ENCODE peak calls at places on chromosomes 2 and 18, in six cellular contexts. One of them, this sample, is unnamed.

GRCh38 chr2:8676915-8677645 is 4.8 kb upstream of the ID2 start:
- DNase-seq in adrenal gland: no peak
- DNase-seq in stomach: no peak
- DNase-seq in A549: no peak
- DNase-seq in spleen: no peak
- DNase-seq in right lobe of liver: no peak
- DNase-seq in this sample: no peak

GRCh38 chr2:216710531-216711282 is 15.4 kb upstream of the IGFBP5 start:
- DNase-seq in adrenal gland: no peak
- DNase-seq in stomach: no peak
- DNase-seq in A549: no peak
- DNase-seq in spleen: peak
- DNase-seq in right lobe of liver: no peak
- DNase-seq in this sample: no peak

GRCh38 chr2:159131882-159132281 is 154.6 kb downstream of the WDSUB1 start:
- DNase-seq in adrenal gland: no peak
- DNase-seq in stomach: no peak
- DNase-seq in A549: no peak
- DNase-seq in spleen: no peak
- DNase-seq in right lobe of liver: no peak
- DNase-seq in this sample: peak

GRCh38 chr2:155905640-155906039 is 426.9 kb downstream of the NR4A2 start:
- DNase-seq in adrenal gland: no peak
- DNase-seq in stomach: no peak
- DNase-seq in A549: no peak
- DNase-seq in spleen: no peak
- DNase-seq in right lobe of liver: no peak
- DNase-seq in this sample: no peak

GRCh38 chr18:31609886-31610646 is 18.4 kb downstream of the TTR start:
- DNase-seq in adrenal gland: no peak
- DNase-seq in stomach: no peak
- DNase-seq in A549: no peak
- DNase-seq in spleen: no peak
- DNase-seq in right lobe of liver: no peak
- DNase-seq in this sample: no peak

GRCh38 chr2:105977212-105977611 is 216.9 kb downstream of the UXS1 start:
- DNase-seq in adrenal gland: no peak
- DNase-seq in stomach: no peak
- DNase-seq in A549: peak
- DNase-seq in spleen: no peak
- DNase-seq in right lobe of liver: no peak
- DNase-seq in this sample: peak

GRCh38 chr2:55115795-55116597 is 65.7 kb upstream of the RTN4 start:
- DNase-seq in adrenal gland: peak
- DNase-seq in stomach: no peak
- DNase-seq in A549: no peak
- DNase-seq in spleen: no peak
- DNase-seq in right lobe of liver: no peak
- DNase-seq in this sample: no peak

GRCh38 chr2:13919981-13920382 is 712.5 kb upstream of the LRATD1 start:
- DNase-seq in adrenal gland: no peak
- DNase-seq in stomach: no peak
- DNase-seq in A549: no peak
- DNase-seq in spleen: no peak
- DNase-seq in right lobe of liver: no peak
- DNase-seq in this sample: no peak

GRCh38 chr18:60667016-60667415 is 294.4 kb upstream of the MC4R start:
- DNase-seq in adrenal gland: no peak
- DNase-seq in stomach: no peak
- DNase-seq in A549: no peak
- DNase-seq in spleen: no peak
- DNase-seq in right lobe of liver: no peak
- DNase-seq in this sample: no peak

GRCh38 chr2:42902939-42903709 is 110.7 kb upstream of the HAAO start:
- DNase-seq in adrenal gland: no peak
- DNase-seq in stomach: no peak
- DNase-seq in A549: no peak
- DNase-seq in spleen: no peak
- DNase-seq in right lobe of liver: no peak
- DNase-seq in this sample: no peak

GRCh38 chr2:239731998-239732665 is 293.0 kb downstream of the NDUFA10 start:
- DNase-seq in adrenal gland: no peak
- DNase-seq in stomach: no peak
- DNase-seq in A549: no peak
- DNase-seq in spleen: peak
- DNase-seq in right lobe of liver: no peak
- DNase-seq in this sample: no peak

GRCh38 chr2:156098506-156098905 is 234.0 kb downstream of the NR4A2 start:
- DNase-seq in adrenal gland: no peak
- DNase-seq in stomach: no peak
- DNase-seq in A549: no peak
- DNase-seq in spleen: no peak
- DNase-seq in right lobe of liver: no peak
- DNase-seq in this sample: no peak

GRCh38 chr2:120935339-120936313 is 200.0 kb downstream of the GLI2 start:
- DNase-seq in adrenal gland: peak
- DNase-seq in stomach: peak
- DNase-seq in A549: peak
- DNase-seq in spleen: no peak
- DNase-seq in right lobe of liver: no peak
- DNase-seq in this sample: no peak

GRCh38 chr2:209974566-209974965 is 27.9 kb upstream of the RPE start:
- DNase-seq in adrenal gland: no peak
- DNase-seq in stomach: no peak
- DNase-seq in A549: no peak
- DNase-seq in spleen: no peak
- DNase-seq in right lobe of liver: no peak
- DNase-seq in this sample: no peak

GRCh38 chr2:28048341-28048740 is 157.8 kb downstream of the BABAM2 start:
- DNase-seq in adrenal gland: no peak
- DNase-seq in stomach: no peak
- DNase-seq in A549: no peak
- DNase-seq in spleen: no peak
- DNase-seq in right lobe of liver: no peak
- DNase-seq in this sample: no peak

GRCh38 chr2:3125761-3126130 is 251.9 kb downstream of the EIPR1 start:
- DNase-seq in adrenal gland: no peak
- DNase-seq in stomach: no peak
- DNase-seq in A549: no peak
- DNase-seq in spleen: no peak
- DNase-seq in right lobe of liver: no peak
- DNase-seq in this sample: no peak

GRCh38 chr18:78973357-78974083 is 6.1 kb upstream of the SALL3 start:
- DNase-seq in adrenal gland: no peak
- DNase-seq in stomach: no peak
- DNase-seq in A549: no peak
- DNase-seq in spleen: no peak
- DNase-seq in right lobe of liver: no peak
- DNase-seq in this sample: no peak

GRCh38 chr2:219664041-219664440 is 36.6 kb downstream of the SLC4A3 start:
- DNase-seq in adrenal gland: no peak
- DNase-seq in stomach: no peak
- DNase-seq in A549: no peak
- DNase-seq in spleen: no peak
- DNase-seq in right lobe of liver: no peak
- DNase-seq in this sample: no peak

GRCh38 chr2:127089466-127090235 is 17.3 kb downstream of the BIN1 start:
- DNase-seq in adrenal gland: no peak
- DNase-seq in stomach: no peak
- DNase-seq in A549: no peak
- DNase-seq in spleen: no peak
- DNase-seq in right lobe of liver: no peak
- DNase-seq in this sample: no peak

GRCh38 chr18:24003903-24004640 is 10.5 kb upstream of the TTC39C start:
- DNase-seq in adrenal gland: no peak
- DNase-seq in stomach: no peak
- DNase-seq in A549: no peak
- DNase-seq in spleen: no peak
- DNase-seq in right lobe of liver: no peak
- DNase-seq in this sample: no peak

GRCh38 chr2:33476100-33476792 is at the start of gene RASGRP3:
- DNase-seq in adrenal gland: peak
- DNase-seq in stomach: peak
- DNase-seq in A549: peak
- DNase-seq in spleen: peak
- DNase-seq in right lobe of liver: peak
- DNase-seq in this sample: peak

GRCh38 chr2:127398239-127398590 is 10.4 kb upstream of the MAP3K2 start:
- DNase-seq in adrenal gland: peak
- DNase-seq in stomach: peak
- DNase-seq in A549: peak
- DNase-seq in spleen: no peak
- DNase-seq in right lobe of liver: peak
- DNase-seq in this sample: peak

GRCh38 chr2:219124379-219125110 is 36.1 kb downstream of the NHEJ1 start:
- DNase-seq in adrenal gland: peak
- DNase-seq in stomach: no peak
- DNase-seq in A549: no peak
- DNase-seq in spleen: no peak
- DNase-seq in right lobe of liver: no peak
- DNase-seq in this sample: no peak

GRCh38 chr2:68590702-68591101 is 52.7 kb upstream of the PROKR1 start:
- DNase-seq in adrenal gland: no peak
- DNase-seq in stomach: no peak
- DNase-seq in A549: no peak
- DNase-seq in spleen: no peak
- DNase-seq in right lobe of liver: no peak
- DNase-seq in this sample: no peak

DNA sequence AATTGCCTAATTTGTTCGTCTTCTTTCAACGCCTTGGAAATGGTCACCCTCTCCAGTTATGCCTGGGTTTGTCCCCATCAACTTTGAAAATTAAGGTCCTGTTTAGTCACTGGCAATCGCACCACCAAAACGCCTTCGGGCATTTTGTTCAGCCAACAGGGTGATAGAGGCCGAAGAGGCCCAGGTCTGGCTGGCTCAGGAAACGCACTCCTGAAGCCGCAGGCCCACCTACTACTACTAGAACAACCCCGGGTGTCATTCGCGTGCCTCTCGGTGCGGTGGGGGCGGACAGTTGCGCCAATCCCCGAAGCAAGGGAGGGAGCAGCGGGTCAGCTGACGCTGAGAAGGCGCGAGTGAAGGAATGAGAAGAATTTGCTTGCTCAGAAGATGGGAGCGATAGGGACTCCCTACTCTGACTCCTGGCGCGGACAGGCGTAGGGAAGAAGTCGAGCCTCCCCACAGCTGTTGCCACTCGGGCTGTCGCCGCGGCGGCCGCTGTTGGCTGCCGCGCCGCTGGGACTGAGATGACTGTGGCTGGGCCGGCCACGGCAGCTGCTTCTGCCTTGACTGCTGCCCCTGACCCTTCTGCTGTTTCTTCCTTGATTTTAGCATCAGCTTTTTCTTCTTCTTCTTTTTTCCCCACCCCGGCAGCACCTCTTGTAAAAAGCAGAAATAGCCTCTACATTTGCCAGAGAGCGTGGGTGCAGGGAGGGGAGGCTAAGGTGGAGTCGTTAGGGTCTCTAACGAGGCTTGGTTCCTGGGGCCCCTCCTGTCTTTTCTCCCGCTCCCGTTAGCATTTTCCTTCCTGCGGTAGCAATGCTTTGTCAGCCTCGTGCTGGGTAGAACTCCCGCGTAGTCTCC is 387.6 kb downstream of the FIGN start:
- DNase-seq in adrenal gland: peak
- DNase-seq in stomach: peak
- DNase-seq in A549: peak
- DNase-seq in spleen: peak
- DNase-seq in right lobe of liver: peak
- DNase-seq in this sample: peak
- TF ChIP-seq POLR2A in adrenal gland: no peak
- TF ChIP-seq POLR2A in stomach: no peak
- TF ChIP-seq POLR2A in A549: no peak
- TF ChIP-seq POLR2A in spleen: no peak
- TF ChIP-seq POLR2A in right lobe of liver: no peak
- TF ChIP-seq POLR2A in this sample: peak

GRCh38 chr2:111184725-111185495 is 64.2 kb downstream of the BCL2L11 start:
- DNase-seq in adrenal gland: no peak
- DNase-seq in stomach: no peak
- DNase-seq in A549: no peak
- DNase-seq in spleen: no peak
- DNase-seq in right lobe of liver: no peak
- DNase-seq in this sample: no peak
- TF ChIP-seq POLR2A in adrenal gland: no peak
- TF ChIP-seq POLR2A in stomach: no peak
- TF ChIP-seq POLR2A in A549: no peak
- TF ChIP-seq POLR2A in spleen: no peak
- TF ChIP-seq POLR2A in right lobe of liver: no peak
- TF ChIP-seq POLR2A in this sample: no peak

DNA sequence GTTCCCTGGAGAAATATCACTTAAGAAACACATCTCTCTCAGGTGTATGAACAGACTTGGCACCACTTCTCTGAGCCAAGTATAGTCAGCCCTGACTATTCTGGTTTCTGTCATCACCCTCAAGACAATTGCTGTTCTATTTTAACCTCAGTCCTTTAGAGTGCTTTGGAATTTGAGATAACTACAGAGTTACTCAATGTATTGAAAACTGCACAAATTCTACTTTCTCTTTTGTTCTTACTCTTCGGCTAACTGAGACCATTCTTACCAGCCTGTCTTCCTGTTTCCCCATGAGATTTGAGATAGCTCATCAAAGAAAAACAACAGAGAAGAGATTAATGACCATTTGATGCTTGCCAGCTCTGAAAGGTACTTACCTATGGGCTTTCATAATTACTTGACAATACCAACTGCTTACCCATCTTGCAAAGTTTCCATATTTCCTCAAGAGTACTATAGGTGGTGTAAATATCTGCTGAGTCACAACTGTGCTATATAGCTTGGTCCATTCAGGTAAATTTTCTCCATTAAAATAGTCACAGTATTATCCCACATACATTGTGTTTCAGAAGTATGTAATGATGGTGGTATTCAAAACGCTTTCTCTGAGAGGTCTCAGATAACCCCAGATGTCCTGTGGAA is 467.5 kb upstream of the CHST9 start:
- DNase-seq in adrenal gland: no peak
- DNase-seq in stomach: no peak
- DNase-seq in A549: no peak
- DNase-seq in spleen: no peak
- DNase-seq in right lobe of liver: no peak
- DNase-seq in this sample: no peak
- TF ChIP-seq POLR2A in adrenal gland: no peak
- TF ChIP-seq POLR2A in stomach: no peak
- TF ChIP-seq POLR2A in A549: no peak
- TF ChIP-seq POLR2A in spleen: no peak
- TF ChIP-seq POLR2A in right lobe of liver: no peak
- TF ChIP-seq POLR2A in this sample: no peak

DNA sequence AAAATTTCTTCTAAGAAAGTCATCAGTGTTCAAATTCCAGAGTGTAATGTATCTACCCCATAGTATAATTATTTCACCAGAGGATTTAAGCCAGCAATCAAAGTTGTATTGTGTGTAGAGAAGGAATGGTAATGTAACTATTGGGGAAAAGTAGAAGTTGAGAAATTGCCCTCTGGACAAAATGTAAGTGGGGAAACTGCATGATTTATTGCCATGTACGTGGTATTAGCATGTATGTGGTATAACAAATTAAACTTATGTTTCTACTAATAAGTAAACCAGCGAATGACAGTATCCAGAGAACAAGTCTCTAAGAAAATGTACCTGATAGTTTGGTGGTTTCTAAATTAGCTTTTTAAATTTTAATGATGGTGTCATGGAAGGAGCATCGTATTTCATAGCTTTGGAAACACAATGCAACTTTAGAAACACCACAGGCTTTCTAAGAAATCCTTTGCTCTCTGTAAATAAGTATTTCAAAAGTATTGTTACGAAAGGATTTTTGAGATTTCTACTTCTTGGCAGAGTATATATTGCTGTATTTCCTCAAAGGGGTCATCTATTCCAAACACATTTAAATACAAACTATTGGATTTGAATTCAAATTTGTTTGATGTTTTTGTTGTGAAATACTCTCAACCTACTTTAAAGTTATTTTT is 1018.9 kb upstream of the ZEB2 start:
- DNase-seq in adrenal gland: no peak
- DNase-seq in stomach: no peak
- DNase-seq in A549: no peak
- DNase-seq in spleen: no peak
- DNase-seq in right lobe of liver: no peak
- DNase-seq in this sample: no peak
- TF ChIP-seq POLR2A in adrenal gland: no peak
- TF ChIP-seq POLR2A in stomach: no peak
- TF ChIP-seq POLR2A in A549: no peak
- TF ChIP-seq POLR2A in spleen: no peak
- TF ChIP-seq POLR2A in right lobe of liver: no peak
- TF ChIP-seq POLR2A in this sample: no peak

This sample was measured in H54.